ENCODE peak calls at places on chromosome 6, in six cellular contexts. T is tibial artery, L is prostate gland, I is H9, Y is psoas muscle, K is colonic mucosa. C is an unnamed sample.

GRCh38 chr6:24004659-24005058 is 121.4 kb upstream of the NRSN1 start:
- DNase-seq in T (no peak), L (no peak), I (no peak), Y (peak; percentile 10), K (no peak), C (no peak)

GRCh38 chr6:26284537-26285142 is 80.4 kb upstream of the BTN3A2 start:
- DNase-seq in T (peak; percentile 55), L (peak; percentile 58), I (peak; percentile 56), Y (peak; percentile 50), K (peak; percentile 63), C (no peak)

GRCh38 chr6:88339816-88340215 is 173.7 kb upstream of the CNR1 start:
- DNase-seq in T (no peak), L (no peak), I (no peak), Y (no peak), K (no peak), C (no peak)

GRCh38 chr6:82909551-82909950 is 156.1 kb downstream of the UBE3D start:
- DNase-seq in T (no peak), L (no peak), I (no peak), Y (no peak), K (no peak), C (no peak)

GRCh38 chr6:125193208-125193607 is 39.6 kb downstream of the TPD52L1 start:
- DNase-seq in T (no peak), L (no peak), I (no peak), Y (no peak), K (peak; percentile 42), C (no peak)

GRCh38 chr6:138520463-138520862 is 21.2 kb upstream of the NHSL1 start:
- DNase-seq in T (no peak), L (no peak), I (no peak), Y (no peak), K (no peak), C (no peak)

GRCh38 chr6:144264270-144265060 is 20.7 kb upstream of the UTRN start:
- DNase-seq in T (no peak), L (no peak), I (peak; percentile 57), Y (no peak), K (no peak), C (no peak)

GRCh38 chr6:154071236-154071635 is 32.2 kb downstream of the OPRM1 start:
- DNase-seq in T (no peak), L (no peak), I (no peak), Y (no peak), K (no peak), C (no peak)

GRCh38 chr6:154229796-154230195 is 126.8 kb downstream of the IPCEF1 start:
- DNase-seq in T (no peak), L (no peak), I (no peak), Y (no peak), K (no peak), C (no peak)

GRCh38 chr6:76876922-76877553 is 586.3 kb downstream of the HTR1B start:
- DNase-seq in T (no peak), L (peak; percentile 36), I (peak; percentile 84), Y (no peak), K (peak; percentile 65), C (peak; percentile 71)

GRCh38 chr6:26501482-26501986 is 1.4 kb downstream of the BTN1A1 start:
- DNase-seq in T (peak; percentile 39), L (no peak), I (peak; percentile 54), Y (peak; percentile 23), K (no peak), C (no peak)

GRCh38 chr6:106253194-106253593 is 72.4 kb downstream of the ATG5 start:
- DNase-seq in T (no peak), L (no peak), I (no peak), Y (no peak), K (no peak), C (no peak)

GRCh38 chr6:21909321-21909720 is 315.8 kb downstream of the SOX4 start:
- DNase-seq in T (no peak), L (no peak), I (no peak), Y (no peak), K (no peak), C (no peak)

GRCh38 chr6:7594579-7595125 is 4.7 kb downstream of the SNRNP48 start:
- DNase-seq in T (no peak), L (no peak), I (no peak), Y (no peak), K (no peak), C (no peak)

GRCh38 chr6:44527961-44528644 is 140.6 kb downstream of the CDC5L start:
- DNase-seq in T (no peak), L (no peak), I (peak; percentile 20), Y (no peak), K (no peak), C (no peak)

GRCh38 chr6:36890264-36890663 is 4.5 kb downstream of the C6orf89 start:
- DNase-seq in T (no peak), L (no peak), I (no peak), Y (no peak), K (no peak), C (no peak)

GRCh38 chr6:46221221-46221793 is 50.5 kb upstream of the ENPP5 start:
- DNase-seq in T (no peak), L (no peak), I (no peak), Y (no peak), K (no peak), C (no peak)

GRCh38 chr6:163249651-163250101 is 164.8 kb upstream of the QKI start:
- DNase-seq in T (no peak), L (no peak), I (no peak), Y (no peak), K (no peak), C (no peak)

GRCh38 chr6:134123666-134124208 is 71.3 kb upstream of the SLC2A12 start:
- DNase-seq in T (no peak), L (peak; percentile 37), I (peak; percentile 73), Y (no peak), K (no peak), C (no peak)

GRCh38 chr6:5695260-5696245 is 311.2 kb downstream of the NRN1 start:
- DNase-seq in T (peak; percentile 32), L (no peak), I (no peak), Y (peak; percentile 28), K (peak; percentile 35), C (no peak)

GRCh38 chr6:1839315-1839714 is 229.6 kb downstream of the FOXC1 start:
- DNase-seq in T (no peak), L (no peak), I (no peak), Y (no peak), K (no peak), C (no peak)

GRCh38 chr6:24919404-24919892 is 16.3 kb downstream of the RIPOR2 start:
- DNase-seq in T (no peak), L (no peak), I (no peak), Y (no peak), K (no peak), C (no peak)

GRCh38 chr6:291697-292505 is at the start of gene DUSP22:
- DNase-seq in T (peak; percentile 88), L (peak; percentile 90), I (peak; percentile 82), Y (peak; percentile 92), K (peak; percentile 89), C (peak; percentile 85)

GRCh38 chr6:75329703-75330102 is 45.1 kb upstream of the TMEM30A start:
- DNase-seq in T (no peak), L (no peak), I (no peak), Y (no peak), K (no peak), C (no peak)

GRCh38 chr6:129069006-129069405 is 186.1 kb downstream of the LAMA2 start:
- DNase-seq in T (no peak), L (no peak), I (no peak), Y (no peak), K (no peak), C (no peak)

GRCh38 chr6:95948324-95948723 is 67.5 kb upstream of the FUT9 start:
- DNase-seq in T (no peak), L (no peak), I (no peak), Y (no peak), K (no peak), C (no peak)

GRCh38 chr6:20058912-20059311 is 153.4 kb downstream of the MBOAT1 start:
- DNase-seq in T (no peak), L (no peak), I (no peak), Y (no peak), K (no peak), C (no peak)

GRCh38 chr6:148745926-148746325 is 904 bp upstream of the UST start:
- DNase-seq in T (no peak), L (no peak), I (no peak), Y (no peak), K (no peak), C (no peak)

GRCh38 chr6:55293116-55293515 is 34.2 kb upstream of the GFRAL start:
- DNase-seq in T (no peak), L (no peak), I (no peak), Y (no peak), K (no peak), C (no peak)

GRCh38 chr6:85459224-85459901 is 9.5 kb downstream of the NT5E start:
- DNase-seq in T (no peak), L (no peak), I (no peak), Y (no peak), K (no peak), C (no peak)

GRCh38 chr6:116278853-116279231 is 888 bp downstream of the TSPYL1 start:
- DNase-seq in T (peak; percentile 51), L (peak; percentile 57), I (no peak), Y (peak; percentile 67), K (peak; percentile 52), C (no peak)

GRCh38 chr6:158894192-158894591 is 75.0 kb upstream of the EZR start:
- DNase-seq in T (no peak), L (no peak), I (peak; percentile 71), Y (no peak), K (no peak), C (no peak)

GRCh38 chr6:170480045-170480714 is 72.9 kb downstream of the PSMB1 start:
- DNase-seq in T (no peak), L (no peak), I (peak; percentile 47), Y (no peak), K (no peak), C (no peak)
- TF ChIP-seq CTCF in T (no peak), L (no peak), I (peak; percentile 55), Y (no peak), K (no peak), C (no peak)

GRCh38 chr6:71254323-71254722 is 34.3 kb upstream of the OGFRL1 start:
- DNase-seq in T (no peak), L (no peak), I (no peak), Y (no peak), K (no peak), C (no peak)
- TF ChIP-seq CTCF in T (no peak), L (no peak), I (no peak), Y (no peak), K (no peak), C (no peak)

GRCh38 chr6:160730911-160731310 is 28.9 kb downstream of the PLG start:
- DNase-seq in T (no peak), L (no peak), I (peak; percentile 59), Y (no peak), K (no peak), C (no peak)
- TF ChIP-seq CTCF in T (no peak), L (no peak), I (peak; percentile 63), Y (no peak), K (no peak), C (peak; percentile 62)

GRCh38 chr6:3687847-3688246 is 63.7 kb downstream of the PXDC1 start:
- DNase-seq in T (no peak), L (no peak), I (no peak), Y (no peak), K (no peak), C (no peak)
- TF ChIP-seq CTCF in T (no peak), L (no peak), I (no peak), Y (no peak), K (no peak), C (no peak)